ENCODE peak calls at places on chromosomes 5 and 9, in nine cellular contexts. J, R, D, S, U, K, Y, O and G are unnamed samples.
A peak's percentile ranks its signal among the peaks of the same experiment; 100 is the strongest.

GRCh38 chr9:133115604-133116345 is 5.3 kb downstream of the RALGDS start:
- DNase-seq in J (peak; percentile 42), R (no peak), D (no peak), S (peak; percentile 46), U (peak; percentile 67), K (peak; percentile 85), Y (no peak), O (peak; percentile 87), G (no peak)

GRCh38 chr5:74412064-74412463 is 228.5 kb downstream of the ENC1 start:
- DNase-seq in J (no peak), R (no peak), D (no peak), S (no peak), U (no peak), K (no peak), Y (peak; percentile 61), O (no peak), G (no peak)

GRCh38 chr5:56827043-56827442 is 11.7 kb downstream of the MAP3K1 start:
- DNase-seq in J (no peak), R (no peak), D (no peak), S (no peak), U (no peak), K (no peak), Y (peak; percentile 20), O (no peak), G (no peak)

GRCh38 chr9:124221685-124222084 is 36.1 kb upstream of the NEK6 start:
- DNase-seq in J (no peak), R (no peak), D (no peak), S (no peak), U (no peak), K (no peak), Y (no peak), O (no peak), G (no peak)

GRCh38 chr5:2914991-2915484 is 163.6 kb upstream of the IRX2 start:
- DNase-seq in J (no peak), R (no peak), D (no peak), S (no peak), U (no peak), K (no peak), Y (no peak), O (no peak), G (no peak)

GRCh38 chr5:34656700-34657549 is 797 bp downstream of the RAI14 start:
- DNase-seq in J (peak; percentile 49), R (peak; percentile 10), D (no peak), S (no peak), U (no peak), K (peak; percentile 28), Y (peak; percentile 13), O (no peak), G (no peak)

GRCh38 chr9:126745574-126746411 is 59.0 kb upstream of the ZBTB43 start:
- DNase-seq in J (no peak), R (no peak), D (no peak), S (no peak), U (no peak), K (no peak), Y (no peak), O (peak; percentile 55), G (no peak)

GRCh38 chr5:60649288-60649917 is 50.6 kb downstream of the DEPDC1B start:
- DNase-seq in J (peak; percentile 58), R (peak; percentile 18), D (no peak), S (peak; percentile 48), U (no peak), K (no peak), Y (peak; percentile 16), O (peak; percentile 8), G (no peak)

GRCh38 chr5:141840826-141841360 is 37.3 kb downstream of the PCDH1 start:
- DNase-seq in J (no peak), R (no peak), D (no peak), S (no peak), U (no peak), K (no peak), Y (no peak), O (no peak), G (no peak)

GRCh38 chr5:332843-333242 is 11.3 kb downstream of the AHRR start:
- DNase-seq in J (no peak), R (no peak), D (no peak), S (no peak), U (no peak), K (no peak), Y (no peak), O (peak; percentile 84), G (no peak)